ENCODE peak calls at places on chromosomes 12 and 14, in four cellular contexts. One of them, this sample, is unnamed.

GRCh38 chr12:9721394-9722092 is 11.4 kb downstream of the CLECL1 start:
- DNase-seq in T-helper 1 cell: no peak
- DNase-seq in stomach: no peak
- DNase-seq in AG04450: no peak
- DNase-seq in this sample: no peak

GRCh38 chr12:111040690-111041089 is 120.3 kb upstream of the MYL2 start:
- DNase-seq in T-helper 1 cell: no peak
- DNase-seq in stomach: no peak
- DNase-seq in AG04450: no peak
- DNase-seq in this sample: no peak

GRCh38 chr12:62251609-62251958 is 8.6 kb upstream of the USP15 start:
- DNase-seq in T-helper 1 cell: no peak
- DNase-seq in stomach: no peak
- DNase-seq in AG04450: no peak
- DNase-seq in this sample: no peak

GRCh38 chr14:83559721-83560120 is 1970.2 kb upstream of the FLRT2 start:
- DNase-seq in T-helper 1 cell: no peak
- DNase-seq in stomach: no peak
- DNase-seq in AG04450: peak; percentile 33
- DNase-seq in this sample: no peak

GRCh38 chr12:96241484-96242256 is 47.5 kb downstream of the ELK3 start:
- DNase-seq in T-helper 1 cell: peak; percentile 84
- DNase-seq in stomach: no peak
- DNase-seq in AG04450: no peak
- DNase-seq in this sample: no peak

GRCh38 chr14:59126714-59127436 is 61.6 kb upstream of the DAAM1 start:
- DNase-seq in T-helper 1 cell: no peak
- DNase-seq in stomach: no peak
- DNase-seq in AG04450: no peak
- DNase-seq in this sample: peak; percentile 46

GRCh38 chr14:24441904-24442239 is 704 bp downstream of the SDR39U1 start:
- DNase-seq in T-helper 1 cell: no peak
- DNase-seq in stomach: no peak
- DNase-seq in AG04450: no peak
- DNase-seq in this sample: peak; percentile 63

GRCh38 chr14:103074699-103075341 is 9.2 kb upstream of the LBHD2 start:
- DNase-seq in T-helper 1 cell: no peak
- DNase-seq in stomach: peak; percentile 74
- DNase-seq in AG04450: no peak
- DNase-seq in this sample: no peak

GRCh38 chr12:123900898-123901376 is 71.7 kb downstream of the CCDC92 start:
- DNase-seq in T-helper 1 cell: no peak
- DNase-seq in stomach: no peak
- DNase-seq in AG04450: no peak
- DNase-seq in this sample: peak; percentile 52

GRCh38 chr12:5965950-5966383 is 20.9 kb upstream of the ANO2 start:
- DNase-seq in T-helper 1 cell: no peak
- DNase-seq in stomach: peak; percentile 50
- DNase-seq in AG04450: peak; percentile 10
- DNase-seq in this sample: peak; percentile 65

GRCh38 chr12:29782285-29782820 is 1.4 kb downstream of the TMTC1 start:
- DNase-seq in T-helper 1 cell: no peak
- DNase-seq in stomach: no peak
- DNase-seq in AG04450: no peak
- DNase-seq in this sample: peak; percentile 28

GRCh38 chr12:25151476-25151875 is 43.5 kb downstream of the DNAI7 start:
- DNase-seq in T-helper 1 cell: no peak
- DNase-seq in stomach: peak; percentile 32
- DNase-seq in AG04450: peak; percentile 98
- DNase-seq in this sample: no peak

GRCh38 chr12:70919161-70919560 is 1.4 kb downstream of the PTPRR start:
- DNase-seq in T-helper 1 cell: no peak
- DNase-seq in stomach: no peak
- DNase-seq in AG04450: no peak
- DNase-seq in this sample: no peak

GRCh38 chr12:82723093-82723492 is 36.4 kb downstream of the TMTC2 start:
- DNase-seq in T-helper 1 cell: no peak
- DNase-seq in stomach: no peak
- DNase-seq in AG04450: no peak
- DNase-seq in this sample: no peak

GRCh38 chr14:74618078-74618952 is 6.3 kb upstream of the LTBP2 start:
- DNase-seq in T-helper 1 cell: peak; percentile 48
- DNase-seq in stomach: peak; percentile 48
- DNase-seq in AG04450: no peak
- DNase-seq in this sample: no peak

GRCh38 chr12:67940780-67941243 is 48.4 kb upstream of the IFNG-AS1 start:
- DNase-seq in T-helper 1 cell: no peak
- DNase-seq in stomach: peak; percentile 36
- DNase-seq in AG04450: peak; percentile 2
- DNase-seq in this sample: no peak

GRCh38 chr12:39723831-39724230 is 104.2 kb upstream of the ABCD2 start:
- DNase-seq in T-helper 1 cell: no peak
- DNase-seq in stomach: no peak
- DNase-seq in AG04450: no peak
- DNase-seq in this sample: peak; percentile 56

GRCh38 chr12:28507055-28507454 is 316.8 kb downstream of the CCDC91 start:
- DNase-seq in T-helper 1 cell: no peak
- DNase-seq in stomach: no peak
- DNase-seq in AG04450: peak; percentile 18
- DNase-seq in this sample: no peak

GRCh38 chr14:53807108-53807507 is 149.5 kb downstream of the BMP4 start:
- DNase-seq in T-helper 1 cell: no peak
- DNase-seq in stomach: no peak
- DNase-seq in AG04450: no peak
- DNase-seq in this sample: no peak

GRCh38 chr14:54291491-54292191 is 105.2 kb upstream of the CDKN3 start:
- DNase-seq in T-helper 1 cell: no peak
- DNase-seq in stomach: no peak
- DNase-seq in AG04450: no peak
- DNase-seq in this sample: no peak

GRCh38 chr12:91920276-91920675 is 225.4 kb downstream of the BTG1 start:
- DNase-seq in T-helper 1 cell: no peak
- DNase-seq in stomach: no peak
- DNase-seq in AG04450: no peak
- DNase-seq in this sample: no peak

GRCh38 chr14:30982583-30982982 is 42.9 kb upstream of the AP4S1 start:
- DNase-seq in T-helper 1 cell: no peak
- DNase-seq in stomach: no peak
- DNase-seq in AG04450: no peak
- DNase-seq in this sample: no peak

GRCh38 chr12:12813120-12814101 is at the start of gene DDX47:
- DNase-seq in T-helper 1 cell: peak; percentile 95
- DNase-seq in stomach: peak; percentile 98
- DNase-seq in AG04450: peak; percentile 74
- DNase-seq in this sample: peak; percentile 76

GRCh38 chr12:53365245-53365904 is 14.6 kb upstream of the SP1 start:
- DNase-seq in T-helper 1 cell: no peak
- DNase-seq in stomach: no peak
- DNase-seq in AG04450: no peak
- DNase-seq in this sample: no peak

GRCh38 chr14:61296707-61297502 is 15.8 kb upstream of the TMEM30B start:
- DNase-seq in T-helper 1 cell: no peak
- DNase-seq in stomach: no peak
- DNase-seq in AG04450: no peak
- DNase-seq in this sample: peak; percentile 12

GRCh38 chr12:121224591-121224990 is 14.7 kb downstream of the P2RX4 start:
- DNase-seq in T-helper 1 cell: no peak
- DNase-seq in stomach: no peak
- DNase-seq in AG04450: no peak
- DNase-seq in this sample: no peak

GRCh38 chr12:8544295-8544694 is 3.6 kb upstream of the CLEC4E start:
- DNase-seq in T-helper 1 cell: peak; percentile 60
- DNase-seq in stomach: peak; percentile 66
- DNase-seq in AG04450: peak; percentile 26
- DNase-seq in this sample: peak; percentile 72

GRCh38 chr12:104501641-104502040 is 44.9 kb downstream of the CHST11 start:
- DNase-seq in T-helper 1 cell: no peak
- DNase-seq in stomach: no peak
- DNase-seq in AG04450: no peak
- DNase-seq in this sample: no peak

GRCh38 chr14:61893371-61893940 is 131.2 kb downstream of the SNAPC1 start:
- DNase-seq in T-helper 1 cell: no peak
- DNase-seq in stomach: no peak
- DNase-seq in AG04450: no peak
- DNase-seq in this sample: no peak

GRCh38 chr14:30177776-30178175 is 250.1 kb upstream of the PRKD1 start:
- DNase-seq in T-helper 1 cell: no peak
- DNase-seq in stomach: no peak
- DNase-seq in AG04450: no peak
- DNase-seq in this sample: no peak

GRCh38 chr12:1922075-1922709 is 3.7 kb upstream of the CACNA2D4 start:
- DNase-seq in T-helper 1 cell: no peak
- DNase-seq in stomach: peak; percentile 27
- DNase-seq in AG04450: no peak
- DNase-seq in this sample: no peak

GRCh38 chr14:64623576-64624165 is 73.9 kb downstream of the PPP1R36 start:
- DNase-seq in T-helper 1 cell: no peak
- DNase-seq in stomach: no peak
- DNase-seq in AG04450: no peak
- DNase-seq in this sample: no peak

GRCh38 chr12:118645219-118645618 is 268.9 kb downstream of the SUDS3 start:
- DNase-seq in T-helper 1 cell: no peak
- DNase-seq in stomach: no peak
- DNase-seq in AG04450: no peak
- DNase-seq in this sample: no peak

GRCh38 chr12:93256258-93256969 is 121.3 kb upstream of the NUDT4 start:
- DNase-seq in T-helper 1 cell: no peak
- DNase-seq in stomach: no peak
- DNase-seq in AG04450: no peak
- DNase-seq in this sample: no peak

GRCh38 chr14:53109028-53109687 is 44.0 kb downstream of the DDHD1 start:
- DNase-seq in T-helper 1 cell: no peak
- DNase-seq in stomach: no peak
- DNase-seq in AG04450: no peak
- DNase-seq in this sample: no peak

GRCh38 chr12:116183741-116184141 is 93.8 kb downstream of the MED13L start:
- DNase-seq in T-helper 1 cell: no peak
- DNase-seq in stomach: no peak
- DNase-seq in AG04450: no peak
- DNase-seq in this sample: no peak

GRCh38 chr14:100868621-100869370 is 34.7 kb downstream of the RTL1 start:
- DNase-seq in T-helper 1 cell: no peak
- DNase-seq in stomach: no peak
- DNase-seq in AG04450: no peak
- DNase-seq in this sample: no peak

GRCh38 chr14:61891810-61892209 is 129.6 kb downstream of the SNAPC1 start:
- DNase-seq in T-helper 1 cell: no peak
- DNase-seq in stomach: no peak
- DNase-seq in AG04450: no peak
- DNase-seq in this sample: no peak

This sample was measured in NCI-H2171.